ENCODE peak calls at places on chromosomes 5 and 9, in six cellular contexts. P is GM23248, K is HT1080, T is ELR, G is fibroblast of pulmonary artery, B is Caki2. Y is an unnamed sample.

GRCh38 chr9:127763918-127764384 is 14.5 kb downstream of the SH2D3C start:
- DNase-seq in T (peak; percentile 27), K (peak; percentile 35), G (peak; percentile 83), P (peak; percentile 21), B (no peak), Y (no peak)

GRCh38 chr5:36436306-36436705 is 134.6 kb upstream of the RANBP3L start:
- DNase-seq in T (no peak), P (no peak), G (no peak), K (no peak), B (no peak), Y (no peak)

GRCh38 chr5:125109293-125109692 is 362.9 kb upstream of the ZNF608 start:
- DNase-seq in K (no peak), G (no peak), B (peak; percentile 26), T (no peak), P (no peak), Y (no peak)

GRCh38 chr5:136563489-136563888 is 198.1 kb upstream of the TRPC7 start:
- DNase-seq in P (no peak), T (no peak), K (no peak), G (no peak), B (no peak), Y (no peak)

GRCh38 chr5:171313481-171314206 is 4.6 kb downstream of the TLX3 start:
- DNase-seq in T (no peak), B (no peak), P (no peak), K (no peak), G (no peak), Y (no peak)

GRCh38 chr9:134778841-134779411 is 101.7 kb upstream of the FCN2 start:
- DNase-seq in G (peak; percentile 59), K (peak; percentile 48), P (peak; percentile 79), T (peak; percentile 57), B (peak; percentile 37), Y (peak; percentile 76)

GRCh38 chr9:15142903-15143534 is 164.0 kb downstream of the TTC39B start:
- DNase-seq in B (peak; percentile 30), P (peak; percentile 77), T (peak; percentile 69), G (peak; percentile 75), K (peak; percentile 50), Y (peak; percentile 78)

GRCh38 chr9:14098102-14098501 is 215.8 kb downstream of the NFIB start:
- DNase-seq in B (peak; percentile 15), G (no peak), P (no peak), T (no peak), K (no peak), Y (no peak)

GRCh38 chr9:136756836-136757235 is 1.2 kb downstream of the LCN8 start:
- DNase-seq in T (no peak), B (no peak), P (no peak), K (no peak), G (no peak), Y (no peak)

GRCh38 chr5:74632947-74633356 is 7.6 kb downstream of the ENC1 start:
- DNase-seq in G (peak; percentile 74), B (no peak), P (peak; percentile 68), K (no peak), T (peak; percentile 94), Y (no peak)

GRCh38 chr5:133941456-133942196 is 26.8 kb downstream of the C5orf15 start:
- DNase-seq in P (no peak), B (no peak), G (no peak), K (no peak), T (no peak), Y (no peak)

GRCh38 chr9:106893088-106893487 is 30.1 kb downstream of the ZNF462 start:
- DNase-seq in T (peak; percentile 92), K (peak; percentile 91), P (peak; percentile 80), B (peak; percentile 75), G (peak; percentile 35), Y (peak; percentile 40)

GRCh38 chr9:124238546-124239140 is 19.1 kb upstream of the NEK6 start:
- DNase-seq in P (no peak), G (no peak), B (no peak), K (no peak), T (no peak), Y (no peak)

GRCh38 chr9:124617477-124618141 is 110.4 kb upstream of the NR5A1 start:
- DNase-seq in G (peak; percentile 84), B (peak; percentile 81), K (peak; percentile 67), P (peak; percentile 81), T (peak; percentile 80), Y (peak; percentile 87)

GRCh38 chr5:149940077-149940574 is 4.5 kb downstream of the PDE6A start:
- DNase-seq in B (no peak), T (no peak), P (peak; percentile 66), G (peak; percentile 90), K (no peak), Y (no peak)

GRCh38 chr9:122141671-122142070 is 17.9 kb downstream of the NDUFA8 start:
- DNase-seq in T (no peak), G (no peak), B (no peak), K (no peak), P (no peak), Y (no peak)

GRCh38 chr5:72816297-72817075 is at the start of gene TNPO1:
- DNase-seq in K (peak; percentile 92), B (peak; percentile 88), G (peak; percentile 94), P (peak; percentile 95), T (peak; percentile 93), Y (peak; percentile 96)

GRCh38 chr9:7137040-7137439 is 379.3 kb downstream of the KDM4C start:
- DNase-seq in T (no peak), G (no peak), K (no peak), P (no peak), B (no peak), Y (no peak)

GRCh38 chr5:174608631-174609097 is 115.7 kb upstream of the MSX2 start:
- DNase-seq in K (peak; percentile 34), T (no peak), B (peak; percentile 99), P (no peak), G (no peak), Y (no peak)

GRCh38 chr9:101586651-101587050 is 8.1 kb downstream of the PPP3R2 start:
- DNase-seq in T (peak; percentile 45), B (no peak), P (no peak), K (peak; percentile 60), G (no peak), Y (no peak)

GRCh38 chr5:111668713-111669112 is 88.3 kb downstream of the NREP start:
- DNase-seq in B (no peak), P (peak; percentile 76), T (peak; percentile 62), G (no peak), K (peak; percentile 24), Y (peak; percentile 41)

GRCh38 chr9:4855861-4856260 is 63.1 kb downstream of the RCL1 start:
- DNase-seq in P (peak; percentile 68), B (no peak), T (peak; percentile 35), K (no peak), G (no peak), Y (peak; percentile 62)

GRCh38 chr9:37035472-37036236 is 1.6 kb upstream of the PAX5 start:
- DNase-seq in P (no peak), T (no peak), B (no peak), K (no peak), G (peak; percentile 26), Y (no peak)

GRCh38 chr5:51500-51823 is 40.5 kb upstream of the PLEKHG4B start:
- DNase-seq in B (no peak), P (no peak), T (no peak), K (no peak), G (no peak), Y (no peak)

GRCh38 chr5:61532983-61533382 is 200.9 kb downstream of the ZSWIM6 start:
- DNase-seq in P (no peak), T (no peak), B (no peak), K (no peak), G (no peak), Y (no peak)

GRCh38 chr5:169442354-169443248 is 141.0 kb upstream of the SPDL1 start:
- DNase-seq in T (no peak), B (peak; percentile 19), P (peak; percentile 32), K (no peak), G (no peak), Y (peak; percentile 23)